ENCODE peak calls at places on chromosomes 11 and 22, in four cellular contexts. T is fibroblast of the conjunctiva, U is endothelial cell, W is heart right ventricle. Q is an unnamed sample.

GRCh38 chr11:114348200-114349191 is 51.8 kb downstream of the C11orf71 start:
- DNase-seq in T (peak), U (peak), W (no peak), Q (peak)

GRCh38 chr11:103673773-103674172 is 362.7 kb upstream of the DDI1 start:
- DNase-seq in T (no peak), U (no peak), W (no peak), Q (no peak)

GRCh38 chr11:46676436-46677158 is 23.8 kb downstream of the ARHGAP1 start:
- DNase-seq in T (no peak), U (peak), W (no peak), Q (no peak)

GRCh38 chr11:88335284-88335683 is 2.3 kb downstream of the CTSC start:
- DNase-seq in T (no peak), U (no peak), W (no peak), Q (no peak)

GRCh38 chr11:74434528-74434927 is 32.8 kb downstream of the KCNE3 start:
- DNase-seq in T (no peak), U (no peak), W (no peak), Q (no peak)

GRCh38 chr11:10807629-10808552 is 835 bp downstream of the EIF4G2 start:
- DNase-seq in T (no peak), U (peak), W (peak), Q (no peak)

GRCh38 chr11:14904745-14905103 is 12.7 kb upstream of the CYP2R1 start:
- DNase-seq in T (peak), U (peak), W (peak), Q (no peak)

GRCh38 chr11:59560702-59561469 is 49.5 kb downstream of the OR4D9 start:
- DNase-seq in T (peak), U (peak), W (peak), Q (peak)

GRCh38 chr11:45924927-45925326 is 2.5 kb downstream of the LARGE2 start:
- DNase-seq in T (no peak), U (no peak), W (no peak), Q (no peak)

GRCh38 chr22:25628494-25628893 is 64.0 kb downstream of the GRK3 start:
- DNase-seq in T (no peak), U (no peak), W (no peak), Q (no peak)

GRCh38 chr11:33507967-33508366 is 192.7 kb downstream of the C11orf91 start:
- DNase-seq in T (no peak), U (no peak), W (no peak), Q (no peak)

GRCh38 chr11:9015677-9016076 is 11.9 kb upstream of the NRIP3 start:
- DNase-seq in T (peak), U (peak), W (no peak), Q (peak)

GRCh38 chr11:118605116-118605867 is 2.1 kb upstream of the PHLDB1 start:
- DNase-seq in T (peak), U (no peak), W (peak), Q (peak)

GRCh38 chr11:29328961-29329441 is 687.8 kb downstream of the KCNA4 start:
- DNase-seq in T (peak), U (peak), W (no peak), Q (peak)

GRCh38 chr11:6911946-6912345 is 8.9 kb upstream of the OR2D3 start:
- DNase-seq in T (no peak), U (no peak), W (no peak), Q (no peak)

GRCh38 chr11:1781593-1781975 is 17.9 kb upstream of the CTSD start:
- DNase-seq in T (no peak), U (no peak), W (no peak), Q (no peak)

GRCh38 chr11:68181719-68182451 is 31.2 kb downstream of the KMT5B start:
- DNase-seq in T (no peak), U (no peak), W (no peak), Q (no peak)

GRCh38 chr11:118052581-118053206 is 24.2 kb upstream of the TMPRSS4 start:
- DNase-seq in T (no peak), U (no peak), W (no peak), Q (no peak)

GRCh38 chr22:23105919-23106853 is 35.6 kb downstream of the RSPH14 start:
- DNase-seq in T (no peak), U (no peak), W (no peak), Q (no peak)

GRCh38 chr11:120179071-120179672 is 31.7 kb upstream of the OAF start:
- DNase-seq in T (no peak), U (no peak), W (no peak), Q (no peak)

GRCh38 chr11:12765428-12765827 is 91.2 kb downstream of the TEAD1 start:
- DNase-seq in T (peak), U (no peak), W (peak), Q (peak)

GRCh38 chr11:17643506-17644405 is 75.6 kb upstream of the MYOD1 start:
- DNase-seq in T (no peak), U (no peak), W (no peak), Q (no peak)

GRCh38 chr22:37684803-37685615 is 1.1 kb upstream of the NOL12 start:
- DNase-seq in T (no peak), U (no peak), W (no peak), Q (no peak)

GRCh38 chr11:110287537-110287936 is 8.9 kb downstream of the RDX start:
- DNase-seq in T (no peak), U (no peak), W (no peak), Q (no peak)

GRCh38 chr11:73520358-73521061 is 77.4 kb downstream of the FAM168A start:
- DNase-seq in T (no peak), U (no peak), W (no peak), Q (no peak)

GRCh38 chr11:17171916-17172315 is 35.9 kb downstream of the PIK3C2A start:
- DNase-seq in T (no peak), U (no peak), W (no peak), Q (no peak)

GRCh38 chr22:37752189-37753061 is 55.3 kb upstream of the GCAT start:
- DNase-seq in T (peak), U (no peak), W (peak), Q (peak)

GRCh38 chr22:26711205-26711958 is 54.0 kb downstream of the MIAT start:
- DNase-seq in T (no peak), U (no peak), W (no peak), Q (no peak)

GRCh38 chr11:132653237-132653636 is 879.1 kb downstream of the OPCML start:
- DNase-seq in T (no peak), U (no peak), W (no peak), Q (no peak)

GRCh38 chr11:77747381-77747969 is 73.0 kb downstream of the RSF1 start:
- DNase-seq in T (no peak), U (no peak), W (no peak), Q (no peak)

GRCh38 chr11:61725632-61726280 is 26.7 kb upstream of the MYRF start:
- DNase-seq in T (no peak), U (no peak), W (no peak), Q (no peak)

GRCh38 chr11:10305262-10305963 is 540 bp downstream of the ADM start:
- DNase-seq in T (no peak), U (peak), W (peak), Q (no peak)

GRCh38 chr11:68050371-68050841 is 11.6 kb downstream of the TCIRG1 start:
- DNase-seq in T (no peak), U (no peak), W (no peak), Q (no peak)

GRCh38 chr22:48396785-48397530 is 1430.7 kb downstream of the BRD1 start:
- DNase-seq in T (no peak), U (no peak), W (no peak), Q (no peak)

GRCh38 chr11:63813563-63814382 is 517 bp downstream of the SPINDOC start:
- DNase-seq in T (peak), U (peak), W (peak), Q (no peak)

GRCh38 chr11:122100222-122101080 is 15.6 kb downstream of the BLID start:
- DNase-seq in T (peak), U (peak), W (peak), Q (no peak)

Q was measured in smooth muscle cell of the brain vasculature.